ENCODE peak calls at places on chromosomes 7 and 10, in ten cellular contexts. Q, S, G, Z, K, M, T, X, Y and W are unnamed samples.

GRCh38 chr10:120493411-120494312 is 36.6 kb downstream of the PLPP4 start:
- DNase-seq in Q (no peak), S (no peak), G (no peak), Z (no peak), K (no peak), M (no peak), T (no peak), X (no peak), Y (no peak), W (no peak)

GRCh38 chr10:129896231-129897150 is 67.6 kb downstream of the EBF3 start:
- DNase-seq in Q (no peak), S (no peak), G (no peak), Z (no peak), K (no peak), M (no peak), T (no peak), X (no peak), Y (no peak), W (no peak)

GRCh38 chr7:3520206-3520605 is 219.2 kb downstream of the SDK1 start:
- DNase-seq in Q (no peak), S (no peak), G (no peak), Z (peak), K (no peak), M (no peak), T (no peak), X (no peak), Y (no peak), W (no peak)

GRCh38 chr7:2760098-2760889 is 72.3 kb downstream of the AMZ1 start:
- DNase-seq in Q (peak), S (peak), G (peak), Z (peak), K (peak), M (peak), T (no peak), X (peak), Y (peak), W (peak)

GRCh38 chr10:33350041-33350440 is 15.6 kb upstream of the NRP1 start:
- DNase-seq in Q (no peak), S (no peak), G (no peak), Z (no peak), K (no peak), M (no peak), T (no peak), X (no peak), Y (no peak), W (no peak)

GRCh38 chr7:87413029-87413428 is 62.5 kb downstream of the ABCB4 start:
- DNase-seq in Q (no peak), S (no peak), G (peak), Z (no peak), K (peak), M (no peak), T (peak), X (no peak), Y (peak), W (peak)

GRCh38 chr7:54839538-54840213 is 80.7 kb upstream of the SEC61G start:
- DNase-seq in Q (peak), S (peak), G (peak), Z (peak), K (peak), M (peak), T (no peak), X (peak), Y (peak), W (peak)

GRCh38 chr7:19491821-19492452 is 216.9 kb downstream of the POLR1F start:
- DNase-seq in Q (no peak), S (no peak), G (peak), Z (peak), K (peak), M (peak), T (peak), X (no peak), Y (peak), W (peak)

GRCh38 chr7:16646427-16647081 is 573 bp downstream of the BZW2 start:
- DNase-seq in Q (no peak), S (peak), G (peak), Z (peak), K (no peak), M (peak), T (no peak), X (no peak), Y (no peak), W (peak)

GRCh38 chr7:84822941-84823510 is 363.8 kb downstream of the SEMA3D start:
- DNase-seq in Q (no peak), S (no peak), G (no peak), Z (no peak), K (no peak), M (no peak), T (no peak), X (no peak), Y (no peak), W (no peak)

GRCh38 chr10:88322336-88323063 is 260.6 kb downstream of the RNLS start:
- DNase-seq in Q (no peak), S (no peak), G (no peak), Z (no peak), K (no peak), M (no peak), T (no peak), X (no peak), Y (no peak), W (no peak)

GRCh38 chr10:3893904-3894563 is 109.0 kb upstream of the KLF6 start:
- DNase-seq in Q (no peak), S (no peak), G (no peak), Z (no peak), K (no peak), M (no peak), T (no peak), X (no peak), Y (no peak), W (no peak)

GRCh38 chr10:58820862-58821559 is 308.3 kb downstream of the BICC1 start:
- DNase-seq in Q (no peak), S (no peak), G (peak), Z (no peak), K (peak), M (no peak), T (peak), X (no peak), Y (peak), W (peak)

GRCh38 chr7:7944619-7945282 is 23.8 kb upstream of the GLCCI1 start:
- DNase-seq in Q (no peak), S (no peak), G (no peak), Z (no peak), K (no peak), M (no peak), T (no peak), X (peak), Y (no peak), W (no peak)

GRCh38 chr7:88480901-88481300 is 174.2 kb upstream of the STEAP4 start:
- DNase-seq in Q (peak), S (peak), G (no peak), Z (no peak), K (peak), M (peak), T (no peak), X (no peak), Y (no peak), W (no peak)

GRCh38 chr7:116545411-116545993 is 20.7 kb downstream of the CAV1 start:
- DNase-seq in Q (no peak), S (no peak), G (no peak), Z (no peak), K (no peak), M (no peak), T (no peak), X (no peak), Y (no peak), W (no peak)

GRCh38 chr10:71761105-71761511 is 12.2 kb downstream of the VSIR start:
- DNase-seq in Q (no peak), S (no peak), G (no peak), Z (no peak), K (no peak), M (no peak), T (no peak), X (no peak), Y (no peak), W (no peak)

GRCh38 chr10:8978100-8978499 is 923.6 kb downstream of the GATA3 start:
- DNase-seq in Q (no peak), S (no peak), G (no peak), Z (no peak), K (no peak), M (no peak), T (no peak), X (no peak), Y (no peak), W (no peak)

GRCh38 chr7:158782638-158783490 is 46.4 kb downstream of the ESYT2 start:
- DNase-seq in Q (peak), S (peak), G (peak), Z (peak), K (peak), M (peak), T (no peak), X (no peak), Y (peak), W (peak)

GRCh38 chr7:5237286-5237685 is 45.5 kb upstream of the SLC29A4 start:
- DNase-seq in Q (peak), S (peak), G (peak), Z (no peak), K (peak), M (peak), T (no peak), X (peak), Y (peak), W (peak)

GRCh38 chr10:58326967-58327381 is 7.8 kb upstream of the UBE2D1 start:
- DNase-seq in Q (peak), S (peak), G (peak), Z (no peak), K (peak), M (peak), T (no peak), X (no peak), Y (peak), W (peak)

GRCh38 chr10:12749760-12750478 is 251.6 kb downstream of the CCDC3 start:
- DNase-seq in Q (no peak), S (no peak), G (no peak), Z (no peak), K (no peak), M (no peak), T (no peak), X (no peak), Y (no peak), W (no peak)

DNA sequence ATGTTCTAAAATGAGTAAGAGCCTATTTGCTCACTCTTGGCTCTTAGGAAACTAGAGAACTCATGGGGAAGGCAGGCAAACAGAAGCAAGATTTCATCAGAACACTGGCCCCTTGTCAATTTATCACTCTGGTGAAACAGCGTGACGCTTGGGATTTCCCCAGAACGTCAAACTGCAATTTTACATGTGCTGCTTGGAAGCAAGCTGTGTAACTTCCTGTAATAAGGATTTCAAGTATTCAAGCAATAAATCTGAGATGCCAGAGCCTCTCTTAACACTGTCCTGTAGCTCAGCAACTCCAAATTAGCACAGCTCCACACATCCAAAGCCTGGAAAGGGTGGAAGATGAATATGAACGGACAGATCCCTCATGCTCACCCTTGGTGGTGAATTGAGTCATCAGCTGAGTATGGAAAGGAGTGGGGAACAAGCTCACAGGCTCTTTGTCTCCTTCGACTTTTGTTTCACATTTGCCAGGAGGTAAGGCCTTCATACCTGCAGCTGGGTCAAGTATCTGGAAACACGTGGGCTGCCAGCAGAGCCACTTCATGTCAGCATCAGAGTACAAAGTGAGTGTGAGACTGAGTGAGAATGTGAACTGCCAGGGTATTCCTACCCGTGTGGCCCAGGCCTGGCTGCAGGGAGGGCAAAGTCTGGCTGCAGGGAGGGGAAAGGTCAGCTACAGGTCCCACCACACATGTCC is 140.4 kb upstream of the NAMPT start:
- DNase-seq in Q (peak), S (peak), G (peak), Z (no peak), K (peak), M (peak), T (peak), X (peak), Y (peak), W (peak)
- H3K4me3 ChIP-seq in Q (no peak), S (no peak), G (peak), Z (no peak), K (no peak), M (no peak), T (peak), X (no peak), Y (peak), W (peak)

GRCh38 chr10:101140950-101141621 is 10.0 kb downstream of the TLX1 start:
- DNase-seq in Q (no peak), S (no peak), G (no peak), Z (no peak), K (no peak), M (no peak), T (no peak), X (no peak), Y (no peak), W (no peak)

GRCh38 chr10:101139421-101139911 is 8.4 kb downstream of the TLX1 start:
- DNase-seq in Q (no peak), S (no peak), G (peak), Z (peak), K (peak), M (no peak), T (no peak), X (no peak), Y (no peak), W (peak)

GRCh38 chr10:101140084-101140949 is 9.2 kb downstream of the TLX1 start:
- DNase-seq in Q (no peak), S (no peak), G (no peak), Z (no peak), K (no peak), M (no peak), T (no peak), X (no peak), Y (no peak), W (no peak)

GRCh38 chr10:101137271-101137670 is 6.2 kb downstream of the TLX1 start:
- DNase-seq in Q (no peak), S (no peak), G (no peak), Z (no peak), K (no peak), M (no peak), T (no peak), X (no peak), Y (no peak), W (no peak)

DNA sequence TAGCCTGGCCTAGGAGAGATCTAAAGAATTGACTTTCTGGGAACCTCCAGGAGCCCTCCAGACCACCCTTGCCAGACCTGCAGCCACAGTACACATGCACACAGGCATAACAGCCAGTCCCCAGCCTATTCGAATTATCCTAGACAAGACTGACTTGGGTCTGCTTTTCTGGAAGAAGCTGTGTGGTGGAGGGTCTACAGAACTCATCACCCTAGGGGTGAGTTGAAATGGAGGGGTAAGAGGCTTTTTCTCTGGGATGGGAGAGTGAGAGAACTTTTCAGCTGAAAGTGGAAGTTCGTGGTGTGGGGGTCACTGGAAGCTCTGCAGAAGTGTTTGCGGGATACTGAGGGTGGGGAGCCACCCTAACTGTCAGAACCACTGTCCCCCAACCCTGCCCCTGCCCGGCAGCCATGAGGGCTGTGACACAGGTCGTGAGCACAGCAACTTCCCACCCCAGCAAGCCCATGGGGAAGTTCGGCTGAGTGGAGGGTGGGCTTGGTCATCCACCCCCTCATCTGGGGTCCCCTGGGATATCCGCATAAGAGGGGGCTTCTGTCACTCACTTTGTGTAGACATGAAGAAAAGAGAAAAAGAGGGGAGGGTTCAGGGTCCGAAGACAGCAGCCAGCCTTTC is 7.8 kb downstream of the TLX1 start:
- DNase-seq in Q (no peak), S (no peak), G (no peak), Z (no peak), K (no peak), M (no peak), T (no peak), X (no peak), Y (no peak), W (no peak)
- H3K4me3 ChIP-seq in Q (no peak), S (no peak), G (no peak), Z (no peak), K (no peak), M (no peak), T (no peak), X (no peak), Y (no peak), W (no peak)

GRCh38 chr10:17645591-17646345 is 1.8 kb downstream of the STAM start:
- DNase-seq in Q (no peak), S (no peak), G (no peak), Z (no peak), K (peak), M (no peak), T (no peak), X (no peak), Y (no peak), W (no peak)
- H3K4me3 ChIP-seq in Q (no peak), S (peak), G (peak), Z (peak), K (peak), M (no peak), T (peak), X (peak), Y (peak), W (peak)

DNA sequence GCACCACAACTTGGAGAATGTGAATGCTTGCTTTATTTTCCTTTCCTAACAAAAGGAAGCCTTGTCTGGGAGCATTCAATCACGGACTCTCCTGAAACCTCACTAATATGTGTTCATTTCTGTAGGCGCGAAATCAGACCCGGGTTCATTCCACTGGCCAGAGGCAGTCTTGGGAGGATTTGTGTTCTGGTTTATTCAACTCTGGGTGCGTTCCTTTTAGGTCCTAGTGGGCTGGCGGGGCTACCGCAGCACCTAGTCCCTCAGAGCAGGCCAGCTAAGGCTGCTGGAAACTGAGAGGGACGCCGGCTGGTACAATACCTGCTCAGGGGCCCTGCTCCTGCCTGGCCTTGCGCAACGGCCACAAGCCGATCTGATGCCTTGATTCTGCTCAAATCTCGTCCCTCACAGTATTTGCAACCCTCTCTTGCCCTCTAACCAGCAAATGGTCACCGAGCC is 7.5 kb downstream of the HOXA4 start:
- DNase-seq in Q (peak), S (no peak), G (peak), Z (no peak), K (no peak), M (no peak), T (no peak), X (no peak), Y (peak), W (no peak)
- H3K4me3 ChIP-seq in Q (no peak), S (no peak), G (peak), Z (no peak), K (no peak), M (no peak), T (peak), X (peak), Y (peak), W (no peak)

GRCh38 chr7:103796296-103796962 is 193.0 kb downstream of the RELN start:
- DNase-seq in Q (no peak), S (no peak), G (no peak), Z (no peak), K (peak), M (no peak), T (no peak), X (no peak), Y (no peak), W (no peak)

GRCh38 chr7:103795787-103796186 is 193.7 kb downstream of the RELN start:
- DNase-seq in Q (no peak), S (no peak), G (no peak), Z (no peak), K (no peak), M (no peak), T (no peak), X (no peak), Y (no peak), W (no peak)

GRCh38 chr7:103795112-103795511 is 194.3 kb downstream of the RELN start:
- DNase-seq in Q (no peak), S (no peak), G (no peak), Z (no peak), K (peak), M (no peak), T (no peak), X (no peak), Y (no peak), W (no peak)

GRCh38 chr7:103799298-103799697 is 190.2 kb downstream of the RELN start:
- DNase-seq in Q (no peak), S (no peak), G (no peak), Z (no peak), K (no peak), M (no peak), T (no peak), X (no peak), Y (no peak), W (no peak)

GRCh38 chr7:103797647-103798307 is 191.7 kb downstream of the RELN start:
- DNase-seq in Q (no peak), S (no peak), G (no peak), Z (no peak), K (no peak), M (no peak), T (no peak), X (no peak), Y (no peak), W (no peak)
- H3K4me3 ChIP-seq in Q (no peak), S (no peak), G (no peak), Z (no peak), K (no peak), M (no peak), T (no peak), X (no peak), Y (no peak), W (no peak)